ENCODE peak calls at places on chromosome 20, in six cellular contexts. T is IMR-90, P is A549, Z is heart left ventricle, V is tibial nerve, J is stomach. H is an unnamed sample.

GRCh38 chr20:15654208-15654649 is 919.0 kb downstream of the KIF16B start:
- DNase-seq in Z (peak), P (peak), T (peak), J (peak), V (no peak), H (no peak)

GRCh38 chr20:10531848-10532247 is 96.7 kb downstream of the SLX4IP start:
- DNase-seq in J (no peak), Z (no peak), T (peak), V (no peak), P (no peak), H (no peak)

GRCh38 chr20:1868856-1869255 is 26.4 kb upstream of the SIRPA start:
- DNase-seq in P (no peak), T (peak), J (no peak), Z (no peak), V (no peak), H (no peak)

GRCh38 chr20:23029324-23029723 is 5.8 kb upstream of the SSTR4 start:
- DNase-seq in J (no peak), T (no peak), P (no peak), Z (no peak), V (no peak), H (peak)

GRCh38 chr20:16520154-16520553 is 53.1 kb downstream of the KIF16B start:
- DNase-seq in T (no peak), P (no peak), J (no peak), V (no peak), Z (no peak), H (no peak)

GRCh38 chr20:17619351-17620093 is 49.6 kb downstream of the DSTN start:
- DNase-seq in J (peak), V (peak), Z (peak), T (no peak), P (no peak), H (peak)

GRCh38 chr20:64160536-64161495 is 3.4 kb upstream of the MYT1 start:
- DNase-seq in V (no peak), T (no peak), Z (no peak), J (no peak), P (no peak), H (no peak)

GRCh38 chr20:60137657-60138245 is 179.5 kb downstream of the CDH26 start:
- DNase-seq in Z (no peak), T (peak), V (no peak), P (peak), J (no peak), H (no peak)

GRCh38 chr20:32727663-32728062 is 15.6 kb downstream of the COMMD7 start:
- DNase-seq in P (no peak), V (no peak), J (no peak), Z (no peak), T (peak), H (no peak)

GRCh38 chr20:63009988-63010769 is 3.4 kb upstream of the BHLHE23 start:
- DNase-seq in Z (no peak), P (no peak), V (no peak), J (peak), T (peak), H (no peak)

GRCh38 chr20:33992145-33992922 is 1.4 kb upstream of the RALY start:
- DNase-seq in J (no peak), P (peak), Z (no peak), V (no peak), T (peak), H (peak)

GRCh38 chr20:2741463-2741862 is 48.9 kb downstream of the EBF4 start:
- DNase-seq in J (no peak), T (no peak), V (no peak), Z (no peak), P (no peak), H (no peak)

GRCh38 chr20:53652090-53652858 is 58.6 kb upstream of the ZNF217 start:
- DNase-seq in P (no peak), T (peak), Z (no peak), J (no peak), V (no peak), H (no peak)

GRCh38 chr20:61321481-61321880 is 69.4 kb downstream of the CDH4 start:
- DNase-seq in P (no peak), T (no peak), Z (no peak), V (no peak), J (no peak), H (no peak)
- TF ChIP-seq CTCF in P (no peak), T (no peak), Z (no peak), V (no peak), J (no peak), H (no peak)

GRCh38 chr20:327946-328563 is 2.7 kb downstream of the SOX12 start:
- DNase-seq in T (peak), J (no peak), P (no peak), V (no peak), Z (no peak), H (no peak)

GRCh38 chr20:330233-331149 is 5.1 kb downstream of the SOX12 start:
- DNase-seq in T (peak), P (peak), V (no peak), J (peak), Z (peak), H (no peak)

GRCh38 chr20:329851-330232 is 4.5 kb downstream of the SOX12 start:
- DNase-seq in V (no peak), Z (no peak), P (no peak), J (no peak), T (no peak), H (no peak)

GRCh38 chr20:328596-329324 is 3.4 kb downstream of the SOX12 start:
- DNase-seq in V (no peak), Z (no peak), P (no peak), T (no peak), J (no peak), H (no peak)

DNA sequence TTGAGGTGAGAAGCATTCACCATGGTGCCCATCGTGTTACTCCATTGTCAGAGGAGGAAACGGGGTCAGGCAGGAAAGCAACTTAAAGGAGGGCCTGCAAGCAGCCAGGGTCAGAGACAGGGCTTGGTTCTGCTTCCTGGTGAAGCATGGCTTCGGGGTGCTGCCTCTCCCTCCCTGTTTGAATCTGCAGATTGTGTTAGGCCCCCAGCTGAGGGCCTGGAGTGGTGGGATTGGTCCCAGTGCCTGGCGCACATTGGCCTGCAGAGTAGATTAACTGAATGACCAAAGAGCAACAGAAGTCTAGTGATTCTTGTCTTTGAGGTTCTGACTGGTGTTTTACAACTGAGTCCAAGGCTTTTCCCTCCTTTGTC is 4.0 kb downstream of the SOX12 start:
- DNase-seq in Z (no peak), P (no peak), J (no peak), T (no peak), V (no peak), H (no peak)
- TF ChIP-seq POLR2A in Z (no peak), P (no peak), J (no peak), T (no peak), V (no peak), H (no peak)

GRCh38 chr20:661474-662288 is 8.7 kb upstream of the SRXN1 start:
- DNase-seq in P (no peak), J (no peak), V (no peak), Z (no peak), T (no peak), H (no peak)
- H3K4me3 ChIP-seq in P (no peak), J (no peak), V (no peak), Z (no peak), T (no peak), H (no peak)

DNA sequence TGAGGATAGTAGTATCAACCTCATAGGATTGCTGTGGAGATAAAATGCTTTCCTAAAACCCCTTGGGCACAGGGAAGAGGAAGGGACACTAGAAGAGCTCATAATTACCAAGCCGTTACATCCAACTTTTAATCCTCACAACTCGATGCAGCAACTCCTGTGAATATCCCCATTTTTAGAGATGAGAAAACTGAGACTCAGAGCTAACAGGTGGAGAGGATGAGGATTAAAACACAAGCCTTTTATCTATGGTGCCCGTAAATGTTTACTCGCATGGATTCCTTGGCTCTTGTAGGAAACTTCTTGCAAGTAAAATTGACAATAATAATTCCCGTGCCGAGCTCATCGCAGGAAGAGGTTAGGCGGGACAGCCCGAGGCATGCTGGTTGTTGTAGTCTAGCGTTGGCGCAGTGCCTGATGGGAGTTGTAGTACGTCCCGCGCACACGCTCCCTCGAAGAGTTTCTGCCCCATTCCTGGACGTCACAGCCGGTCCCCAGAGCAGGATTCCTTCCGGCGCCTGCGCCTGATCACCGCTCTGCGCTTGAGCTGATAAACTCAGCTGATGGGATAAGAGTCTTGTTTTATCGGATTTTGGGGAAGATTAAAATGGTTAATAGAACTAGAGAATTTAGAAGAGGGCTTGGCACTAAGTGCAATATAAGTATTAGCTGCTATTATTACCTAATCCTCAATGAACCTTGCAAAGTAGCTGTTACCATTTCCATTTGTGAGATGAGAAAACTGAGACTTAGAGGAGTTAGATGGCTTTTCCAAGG is 2.8 kb upstream of the UBE2V1 start:
- DNase-seq in V (peak), T (peak), J (peak), Z (peak), P (peak), H (peak)
- TF ChIP-seq CTCF in V (no peak), T (no peak), J (no peak), Z (no peak), P (no peak), H (no peak)

GRCh38 chr20:61444637-61445036 is 192.6 kb downstream of the CDH4 start:
- DNase-seq in T (no peak), V (no peak), J (no peak), Z (no peak), P (no peak), H (no peak)

GRCh38 chr20:61443541-61444126 is 191.6 kb downstream of the CDH4 start:
- DNase-seq in V (no peak), P (no peak), T (peak), Z (no peak), J (no peak), H (no peak)

GRCh38 chr20:61442075-61442670 is 190.1 kb downstream of the CDH4 start:
- DNase-seq in V (no peak), Z (no peak), T (peak), J (no peak), P (no peak), H (no peak)

GRCh38 chr20:61441537-61441936 is 189.5 kb downstream of the CDH4 start:
- DNase-seq in P (no peak), T (no peak), Z (no peak), J (no peak), V (no peak), H (no peak)

DNA sequence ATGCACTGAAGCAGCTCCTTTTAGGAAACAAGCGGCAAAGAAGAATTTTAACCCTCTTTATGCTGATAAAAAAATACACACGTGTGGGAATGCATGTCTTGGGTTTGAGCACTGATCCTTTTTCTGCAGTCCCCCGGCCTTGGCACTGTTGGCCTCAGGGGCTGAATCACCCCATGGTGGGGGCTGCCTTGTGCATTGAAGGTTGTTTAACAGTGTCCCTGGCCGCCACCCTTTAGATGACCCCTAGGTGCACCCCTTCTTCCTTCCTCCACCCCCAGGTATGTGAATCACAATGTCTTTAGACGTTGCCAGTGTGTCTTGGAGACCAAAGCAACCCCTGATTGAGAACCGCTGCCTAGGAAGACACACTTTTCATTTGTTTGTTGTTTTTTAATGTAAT is 190.7 kb downstream of the CDH4 start:
- DNase-seq in P (no peak), T (no peak), J (no peak), Z (no peak), V (no peak), H (no peak)
- TF ChIP-seq POLR2A in P (no peak), T (no peak), J (no peak), Z (no peak), V (no peak), H (no peak)

DNA sequence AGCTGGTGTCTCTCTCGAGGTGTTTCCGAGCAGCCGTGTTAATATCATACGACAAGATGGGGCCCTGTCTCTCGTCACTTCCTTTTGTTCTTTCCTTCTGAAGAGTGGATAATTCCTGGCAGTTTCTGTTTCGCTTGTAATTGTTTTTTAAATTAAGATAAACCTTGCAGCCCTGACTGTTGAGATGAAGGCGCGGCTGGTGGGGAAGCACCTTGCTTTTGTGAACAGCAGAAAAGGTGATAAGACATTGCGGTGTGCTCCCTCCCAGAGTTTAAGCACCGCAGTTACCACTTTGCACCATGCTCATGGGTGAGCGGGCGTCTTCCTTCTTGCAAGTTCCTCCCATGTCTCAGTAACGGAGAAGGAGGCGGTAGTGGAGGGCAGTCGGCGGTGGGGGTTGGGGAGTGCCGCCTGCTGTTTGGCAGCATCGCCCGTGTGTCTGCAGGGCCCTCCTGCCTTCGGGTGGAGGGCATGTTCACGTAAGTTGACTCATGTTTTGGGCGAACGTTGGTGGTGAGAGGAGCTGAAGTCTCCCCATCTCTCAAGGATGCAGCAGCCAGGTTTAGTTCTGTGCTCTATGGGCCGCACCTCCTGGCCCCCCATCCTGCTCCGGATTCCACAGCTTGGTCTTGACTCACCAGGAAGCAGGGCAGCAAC is 345.9 kb downstream of the TAF4 start:
- DNase-seq in Z (no peak), P (no peak), T (no peak), J (no peak), V (no peak), H (no peak)
- H3K4me3 ChIP-seq in Z (no peak), P (no peak), T (no peak), J (no peak), V (no peak), H (no peak)

DNA sequence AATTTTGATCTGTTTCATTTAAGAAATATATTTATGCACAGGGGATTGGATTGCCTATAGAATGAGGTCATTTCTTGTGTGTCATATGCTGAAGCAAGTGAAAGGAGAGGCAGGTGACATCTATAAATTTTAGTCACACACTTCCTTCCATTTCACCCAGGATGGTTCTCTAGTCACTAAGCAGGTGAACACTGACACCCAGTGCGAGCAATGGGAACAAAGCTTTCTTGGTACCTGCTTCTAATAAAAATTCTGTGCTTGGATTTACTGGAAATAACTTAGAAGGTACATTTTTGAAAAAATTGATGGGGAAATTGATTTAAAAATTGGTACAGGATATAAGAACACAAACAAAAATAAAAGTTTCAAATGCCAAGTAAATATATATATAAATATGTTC is 66.9 kb upstream of the MC3R start:
- DNase-seq in Z (no peak), V (no peak), T (no peak), P (no peak), J (no peak), H (no peak)
- TF ChIP-seq CTCF in Z (no peak), V (no peak), T (no peak), P (no peak), J (no peak), H (no peak)

DNA sequence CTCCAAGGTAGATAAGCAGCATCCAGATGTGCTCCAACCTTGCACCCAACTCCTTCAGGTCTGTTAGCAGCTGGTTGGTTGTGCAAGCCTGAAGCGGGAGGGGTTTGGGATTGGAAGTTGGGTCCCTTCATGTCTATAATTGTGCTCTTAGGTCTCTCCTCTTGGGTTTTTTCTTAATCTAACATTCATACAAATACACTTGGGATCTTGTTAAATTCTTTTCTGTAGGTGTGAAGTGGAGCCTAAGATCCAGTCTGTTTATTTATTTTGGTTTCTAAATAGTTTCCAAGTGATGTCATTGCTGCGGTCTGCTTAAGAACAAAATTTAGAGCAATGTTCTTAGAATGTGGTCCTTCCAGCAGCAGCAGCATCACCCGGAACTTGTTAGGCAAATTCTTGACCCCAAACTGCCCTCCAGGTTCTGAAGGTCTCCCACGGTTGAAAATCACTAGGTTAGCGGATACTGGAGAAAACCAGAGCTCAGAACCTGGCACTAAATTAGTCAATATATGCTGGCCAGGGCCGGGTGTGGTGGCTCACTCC is 5.3 kb downstream of the UBE2C start:
- DNase-seq in Z (no peak), J (no peak), P (no peak), T (peak), V (no peak), H (no peak)
- TF ChIP-seq POLR2A in Z (no peak), J (no peak), P (no peak), T (no peak), V (no peak), H (no peak)

GRCh38 chr20:57596358-57596757 is 23.9 kb downstream of the ZBP1 start:
- DNase-seq in V (no peak), P (no peak), T (no peak), Z (no peak), J (no peak), H (no peak)

GRCh38 chr20:57595041-57596030 is 24.9 kb downstream of the ZBP1 start:
- DNase-seq in V (no peak), Z (peak), J (no peak), T (no peak), P (no peak), H (no peak)

GRCh38 chr20:57598491-57598890 is 21.7 kb downstream of the ZBP1 start:
- DNase-seq in J (no peak), Z (no peak), T (no peak), P (no peak), V (no peak), H (no peak)

GRCh38 chr20:57598060-57598459 is 22.2 kb downstream of the ZBP1 start:
- DNase-seq in J (no peak), V (no peak), P (no peak), T (no peak), Z (peak), H (no peak)

GRCh38 chr20:57596998-57597939 is 23.0 kb downstream of the ZBP1 start:
- DNase-seq in T (peak), J (peak), Z (peak), P (peak), V (peak), H (peak)
- H3K4me3 ChIP-seq in T (no peak), J (peak), Z (no peak), P (peak), V (peak), H (no peak)

H was measured in lower leg skin.